ENCODE peak calls at places on chromosomes 4 and X, in seven cellular contexts. M, E, S, W, J, A and X are unnamed samples.

GRCh38 chrX:45668686-45669443 is 468.2 kb upstream of the DIPK2B start:
- DNase-seq in S (no peak), W (no peak), J (no peak), E (no peak), A (no peak), M (no peak), X (no peak)

GRCh38 chr4:126955292-126956191 is 677.2 kb upstream of the INTU start:
- DNase-seq in W (no peak), J (no peak), M (no peak), S (no peak), E (no peak), A (no peak), X (no peak)

GRCh38 chrX:153438522-153438921 is 7.3 kb downstream of the TREX2 start:
- DNase-seq in A (no peak), E (no peak), M (no peak), W (no peak), S (no peak), J (no peak), X (peak)

GRCh38 chrX:124388562-124388961 is 42.2 kb downstream of the SH2D1A start:
- DNase-seq in A (peak), W (peak), M (peak), E (peak), S (peak), J (peak), X (peak)

GRCh38 chr4:8495803-8496202 is 55.2 kb downstream of the TRMT44 start:
- DNase-seq in J (no peak), S (no peak), A (no peak), W (no peak), E (no peak), M (no peak), X (peak)

GRCh38 chr4:147367841-147368385 is 113.0 kb upstream of the EDNRA start:
- DNase-seq in S (no peak), E (no peak), A (no peak), J (no peak), W (no peak), M (no peak), X (no peak)

GRCh38 chr4:147015531-147015930 is 69.9 kb upstream of the TTC29 start:
- DNase-seq in W (no peak), J (no peak), S (no peak), E (no peak), A (no peak), M (no peak), X (no peak)

GRCh38 chr4:158217763-158218162 is 7.5 kb downstream of the TMEM144 start:
- DNase-seq in M (no peak), J (no peak), A (no peak), S (no peak), E (no peak), W (no peak), X (no peak)

GRCh38 chr4:4492161-4492847 is 49.5 kb downstream of the STX18 start:
- DNase-seq in M (no peak), E (no peak), W (no peak), A (no peak), J (no peak), S (no peak), X (no peak)